ENCODE peak calls at places on chromosome 9, in eight cellular contexts. One of them, this sample, is unnamed.

GRCh38 chr9:96484521-96484931 is 34.6 kb downstream of the HABP4 start:
- DNase-seq in prostate gland: no peak
- DNase-seq in uterus: no peak
- DNase-seq in body of pancreas: no peak
- DNase-seq in heart left ventricle: no peak
- DNase-seq in adrenal gland: no peak
- DNase-seq in Peyer's patch: no peak
- DNase-seq in HCT116: no peak
- DNase-seq in this sample: no peak

GRCh38 chr9:127528407-127529251 is 77.3 kb downstream of the LRSAM1 start:
- DNase-seq in body of pancreas: no peak
- DNase-seq in Peyer's patch: no peak
- DNase-seq in HCT116: no peak
- DNase-seq in adrenal gland: peak
- DNase-seq in prostate gland: no peak
- DNase-seq in uterus: peak
- DNase-seq in heart left ventricle: peak
- DNase-seq in this sample: no peak

GRCh38 chr9:105264380-105264779 is 19.9 kb downstream of the SLC44A1 start:
- DNase-seq in uterus: no peak
- DNase-seq in HCT116: peak
- DNase-seq in Peyer's patch: no peak
- DNase-seq in heart left ventricle: no peak
- DNase-seq in body of pancreas: no peak
- DNase-seq in adrenal gland: no peak
- DNase-seq in prostate gland: no peak
- DNase-seq in this sample: no peak

GRCh38 chr9:22116751-22117150 is 107.6 kb upstream of the CDKN2B start:
- DNase-seq in adrenal gland: no peak
- DNase-seq in HCT116: no peak
- DNase-seq in heart left ventricle: no peak
- DNase-seq in uterus: no peak
- DNase-seq in Peyer's patch: no peak
- DNase-seq in prostate gland: no peak
- DNase-seq in body of pancreas: no peak
- DNase-seq in this sample: no peak

GRCh38 chr9:88538311-88539085 is 3.5 kb downstream of the NXNL2 start:
- DNase-seq in prostate gland: no peak
- DNase-seq in uterus: no peak
- DNase-seq in HCT116: no peak
- DNase-seq in heart left ventricle: no peak
- DNase-seq in Peyer's patch: no peak
- DNase-seq in adrenal gland: no peak
- DNase-seq in body of pancreas: no peak
- DNase-seq in this sample: no peak

GRCh38 chr9:136696502-136696901 is 9.2 kb upstream of the AGPAT2 start:
- DNase-seq in body of pancreas: peak
- DNase-seq in adrenal gland: no peak
- DNase-seq in Peyer's patch: no peak
- DNase-seq in heart left ventricle: no peak
- DNase-seq in prostate gland: no peak
- DNase-seq in uterus: no peak
- DNase-seq in HCT116: no peak
- DNase-seq in this sample: no peak

GRCh38 chr9:105062222-105062850 is 134.4 kb upstream of the ABCA1 start:
- DNase-seq in HCT116: no peak
- DNase-seq in heart left ventricle: no peak
- DNase-seq in Peyer's patch: no peak
- DNase-seq in body of pancreas: no peak
- DNase-seq in prostate gland: no peak
- DNase-seq in adrenal gland: no peak
- DNase-seq in uterus: no peak
- DNase-seq in this sample: no peak

GRCh38 chr9:89185980-89186379 is 7.4 kb upstream of the SHC3 start:
- DNase-seq in uterus: no peak
- DNase-seq in body of pancreas: no peak
- DNase-seq in HCT116: no peak
- DNase-seq in prostate gland: no peak
- DNase-seq in heart left ventricle: no peak
- DNase-seq in Peyer's patch: no peak
- DNase-seq in adrenal gland: peak
- DNase-seq in this sample: peak

GRCh38 chr9:14393382-14393781 is 79.4 kb upstream of the NFIB start:
- DNase-seq in Peyer's patch: no peak
- DNase-seq in uterus: no peak
- DNase-seq in adrenal gland: no peak
- DNase-seq in body of pancreas: no peak
- DNase-seq in HCT116: no peak
- DNase-seq in prostate gland: no peak
- DNase-seq in heart left ventricle: no peak
- DNase-seq in this sample: no peak

GRCh38 chr9:16928179-16928945 is 57.9 kb upstream of the BNC2 start:
- DNase-seq in Peyer's patch: no peak
- DNase-seq in adrenal gland: no peak
- DNase-seq in uterus: no peak
- DNase-seq in heart left ventricle: no peak
- DNase-seq in body of pancreas: no peak
- DNase-seq in prostate gland: no peak
- DNase-seq in HCT116: no peak
- DNase-seq in this sample: peak

GRCh38 chr9:114487607-114488300 is 17.5 kb downstream of the WHRN start:
- DNase-seq in HCT116: peak
- DNase-seq in Peyer's patch: peak
- DNase-seq in body of pancreas: peak
- DNase-seq in uterus: peak
- DNase-seq in heart left ventricle: no peak
- DNase-seq in prostate gland: peak
- DNase-seq in adrenal gland: peak
- DNase-seq in this sample: peak

GRCh38 chr9:124006448-124007156 is 5.0 kb upstream of the LHX2 start:
- DNase-seq in uterus: no peak
- DNase-seq in adrenal gland: no peak
- DNase-seq in body of pancreas: no peak
- DNase-seq in Peyer's patch: no peak
- DNase-seq in prostate gland: no peak
- DNase-seq in HCT116: no peak
- DNase-seq in heart left ventricle: no peak
- DNase-seq in this sample: no peak

GRCh38 chr9:94740191-94740874 is 13.8 kb downstream of the AOPEP start:
- DNase-seq in uterus: no peak
- DNase-seq in Peyer's patch: no peak
- DNase-seq in prostate gland: no peak
- DNase-seq in body of pancreas: no peak
- DNase-seq in HCT116: no peak
- DNase-seq in heart left ventricle: no peak
- DNase-seq in adrenal gland: no peak
- DNase-seq in this sample: no peak

GRCh38 chr9:76557674-76558073 is 98.7 kb downstream of the GCNT1 start:
- DNase-seq in adrenal gland: no peak
- DNase-seq in Peyer's patch: no peak
- DNase-seq in body of pancreas: no peak
- DNase-seq in HCT116: no peak
- DNase-seq in prostate gland: no peak
- DNase-seq in uterus: no peak
- DNase-seq in heart left ventricle: no peak
- DNase-seq in this sample: no peak

GRCh38 chr9:134625361-134626140 is 16.1 kb upstream of the COL5A1 start:
- DNase-seq in body of pancreas: peak
- DNase-seq in HCT116: no peak
- DNase-seq in uterus: peak
- DNase-seq in heart left ventricle: no peak
- DNase-seq in Peyer's patch: no peak
- DNase-seq in adrenal gland: no peak
- DNase-seq in prostate gland: no peak
- DNase-seq in this sample: no peak

GRCh38 chr9:134628354-134628736 is 13.3 kb upstream of the COL5A1 start:
- DNase-seq in adrenal gland: no peak
- DNase-seq in heart left ventricle: no peak
- DNase-seq in Peyer's patch: no peak
- DNase-seq in HCT116: no peak
- DNase-seq in body of pancreas: no peak
- DNase-seq in prostate gland: no peak
- DNase-seq in uterus: no peak
- DNase-seq in this sample: no peak

GRCh38 chr9:134626141-134626423 is 15.5 kb upstream of the COL5A1 start:
- DNase-seq in Peyer's patch: no peak
- DNase-seq in uterus: peak
- DNase-seq in heart left ventricle: no peak
- DNase-seq in adrenal gland: no peak
- DNase-seq in prostate gland: no peak
- DNase-seq in HCT116: no peak
- DNase-seq in body of pancreas: no peak
- DNase-seq in this sample: no peak

GRCh38 chr9:134627417-134628353 is 13.9 kb upstream of the COL5A1 start:
- DNase-seq in prostate gland: no peak
- DNase-seq in uterus: peak
- DNase-seq in HCT116: no peak
- DNase-seq in adrenal gland: no peak
- DNase-seq in body of pancreas: peak
- DNase-seq in Peyer's patch: no peak
- DNase-seq in heart left ventricle: no peak
- DNase-seq in this sample: no peak

GRCh38 chr9:134626576-134627416 is 14.8 kb upstream of the COL5A1 start:
- DNase-seq in Peyer's patch: no peak
- DNase-seq in body of pancreas: peak
- DNase-seq in heart left ventricle: no peak
- DNase-seq in uterus: peak
- DNase-seq in prostate gland: no peak
- DNase-seq in adrenal gland: no peak
- DNase-seq in HCT116: no peak
- DNase-seq in this sample: peak
- TF ChIP-seq POLR2A in Peyer's patch: no peak
- TF ChIP-seq POLR2A in body of pancreas: no peak
- TF ChIP-seq POLR2A in heart left ventricle: no peak
- TF ChIP-seq POLR2A in uterus: no peak
- TF ChIP-seq POLR2A in prostate gland: no peak
- TF ChIP-seq POLR2A in adrenal gland: no peak
- TF ChIP-seq POLR2A in HCT116: no peak
- TF ChIP-seq POLR2A in this sample: peak

DNA sequence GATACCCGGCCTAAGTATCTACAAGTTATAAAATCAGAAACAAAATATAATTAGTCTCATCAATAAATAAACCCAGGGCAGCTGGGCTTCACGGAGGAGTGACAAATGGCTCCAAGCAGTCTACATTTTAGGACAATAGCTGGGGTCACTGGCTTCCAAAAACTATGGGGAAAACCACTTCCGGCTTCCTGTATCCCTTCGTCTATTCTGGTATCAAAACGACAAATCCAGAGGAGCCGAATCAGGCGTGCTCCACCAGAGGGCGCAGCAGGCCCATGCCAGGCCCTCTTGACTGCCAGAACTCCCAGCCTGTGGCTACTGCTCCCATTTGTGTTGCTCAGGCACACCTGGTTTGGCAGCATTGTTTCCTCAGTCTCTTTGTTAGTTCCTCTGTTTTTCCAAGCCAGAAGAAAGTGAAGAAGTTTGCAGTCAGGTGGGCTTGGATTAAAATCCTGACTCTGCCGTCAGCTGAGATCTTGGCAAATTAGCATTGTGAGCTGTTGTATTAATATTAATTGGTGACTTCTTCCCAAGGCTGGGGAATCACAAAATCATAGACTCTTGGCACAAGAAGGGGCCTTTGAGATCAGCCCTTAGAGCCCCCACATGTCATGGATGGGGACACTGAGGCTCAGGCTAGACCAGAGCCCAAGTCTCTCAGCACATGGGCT is 11.6 kb upstream of the RAB14 start:
- DNase-seq in body of pancreas: peak
- DNase-seq in HCT116: peak
- DNase-seq in prostate gland: peak
- DNase-seq in adrenal gland: peak
- DNase-seq in uterus: peak
- DNase-seq in heart left ventricle: peak
- DNase-seq in Peyer's patch: peak
- DNase-seq in this sample: peak
- TF ChIP-seq POLR2A in body of pancreas: peak
- TF ChIP-seq POLR2A in HCT116: no peak
- TF ChIP-seq POLR2A in prostate gland: no peak
- TF ChIP-seq POLR2A in adrenal gland: no peak
- TF ChIP-seq POLR2A in uterus: no peak
- TF ChIP-seq POLR2A in heart left ventricle: no peak
- TF ChIP-seq POLR2A in Peyer's patch: no peak
- TF ChIP-seq POLR2A in this sample: no peak

DNA sequence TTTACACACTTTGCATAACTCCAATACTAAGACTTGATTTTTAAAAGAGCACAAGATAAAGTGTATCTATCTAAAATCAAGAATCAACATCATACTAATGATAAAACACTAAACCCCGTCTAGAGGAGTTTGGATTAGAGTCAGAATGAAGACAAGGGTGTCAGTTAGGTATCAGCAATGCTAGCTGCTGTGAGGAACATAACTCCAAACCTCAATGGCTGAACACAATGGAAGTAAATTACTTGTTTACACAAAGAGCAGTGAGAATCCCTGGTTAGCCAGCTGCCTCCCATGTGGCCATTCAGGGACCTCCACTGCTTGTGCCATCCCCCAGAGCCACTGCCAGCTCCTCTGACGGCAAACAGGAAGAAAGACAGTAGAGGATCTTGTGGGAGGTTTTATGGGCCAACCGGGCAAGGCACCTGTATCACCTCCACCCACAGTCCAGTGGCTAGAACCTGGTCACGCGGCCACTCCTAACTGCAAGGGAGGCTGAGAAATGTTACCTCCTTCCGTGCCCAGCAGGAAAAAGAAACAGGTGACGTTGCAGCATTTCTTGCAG is 24.0 kb upstream of the GRHPR start:
- DNase-seq in adrenal gland: no peak
- DNase-seq in HCT116: no peak
- DNase-seq in heart left ventricle: no peak
- DNase-seq in Peyer's patch: no peak
- DNase-seq in prostate gland: no peak
- DNase-seq in uterus: no peak
- DNase-seq in body of pancreas: no peak
- DNase-seq in this sample: no peak
- TF ChIP-seq POLR2A in adrenal gland: no peak
- TF ChIP-seq POLR2A in HCT116: no peak
- TF ChIP-seq POLR2A in heart left ventricle: no peak
- TF ChIP-seq POLR2A in Peyer's patch: no peak
- TF ChIP-seq POLR2A in prostate gland: no peak
- TF ChIP-seq POLR2A in uterus: no peak
- TF ChIP-seq POLR2A in body of pancreas: no peak
- TF ChIP-seq POLR2A in this sample: no peak

DNA sequence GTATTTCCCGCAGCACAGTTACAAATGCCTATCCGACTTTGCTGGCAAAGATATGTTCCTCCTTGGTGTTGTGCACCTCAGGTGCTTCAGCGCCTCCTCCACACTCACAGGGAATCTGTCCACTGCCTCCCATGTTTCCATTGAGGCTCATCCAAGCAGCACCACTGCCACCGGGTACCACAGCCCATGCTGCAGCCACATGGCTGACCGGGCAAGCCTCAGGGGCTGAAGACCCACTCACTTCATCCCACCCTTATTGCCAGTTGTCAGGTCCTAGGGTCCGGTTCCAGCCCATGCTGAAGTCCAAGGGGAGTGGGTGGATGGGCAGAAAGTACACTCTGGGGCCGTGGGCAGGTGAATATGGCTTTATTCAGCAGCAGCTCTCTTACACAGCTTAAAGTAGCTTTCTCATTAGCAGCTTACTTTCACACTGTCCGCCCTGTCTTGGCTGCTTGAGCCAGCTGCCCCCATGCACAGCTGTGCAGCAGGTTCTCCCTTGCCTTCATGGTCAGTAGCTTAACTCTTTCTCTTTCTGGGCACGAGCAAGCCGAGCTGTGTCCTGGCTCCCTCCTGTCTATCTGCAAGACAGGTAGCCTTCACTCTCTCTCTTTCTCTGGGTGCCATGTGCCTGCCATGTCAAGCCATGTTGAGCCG is 1052.3 kb downstream of the PTPRD start:
- DNase-seq in prostate gland: no peak
- DNase-seq in Peyer's patch: no peak
- DNase-seq in HCT116: no peak
- DNase-seq in adrenal gland: no peak
- DNase-seq in heart left ventricle: no peak
- DNase-seq in uterus: no peak
- DNase-seq in body of pancreas: no peak
- DNase-seq in this sample: no peak
- TF ChIP-seq POLR2A in prostate gland: no peak
- TF ChIP-seq POLR2A in Peyer's patch: no peak
- TF ChIP-seq POLR2A in HCT116: no peak
- TF ChIP-seq POLR2A in adrenal gland: no peak
- TF ChIP-seq POLR2A in heart left ventricle: no peak
- TF ChIP-seq POLR2A in uterus: no peak
- TF ChIP-seq POLR2A in body of pancreas: no peak
- TF ChIP-seq POLR2A in this sample: no peak

This sample was measured in H54.